ENCODE peak calls at places on chromosome 15, in eight cellular contexts. One of them, this sample, is unnamed.
A peak's percentile ranks its signal among the peaks of the same experiment; 100 is the strongest.

GRCh38 chr15:60370804-60371700 is 26.7 kb downstream of the ANXA2 start:
- DNase-seq in glutamatergic neuron: no peak
- DNase-seq in activated CD4-positive, alpha-beta T cell treated with anti-CD3 and anti-CD28 coated beads, Interleukin-2, amount 50 U/mL, for 4 hours: peak; percentile 28
- DNase-seq in activated CD8-positive, alpha-beta memory T cell treated with anti-CD3 and anti-CD28 coated beads, Interleukin-2, amount 50 U/mL, for 48 hours: no peak
- DNase-seq in activated gamma-delta T cell treated with Interleukin-2 at 50 U/mL for 16 hours: no peak
- DNase-seq in activated effector memory CD4-positive, alpha-beta T cell treated with Interleukin-2 at 50 U/mL for 16 hours: no peak
- DNase-seq in progenitor cell of endocrine pancreas: no peak
- DNase-seq in H9: no peak
- DNase-seq in this sample: no peak

GRCh38 chr15:89130194-89130593 is 41.9 kb downstream of the ABHD2 start:
- DNase-seq in glutamatergic neuron: no peak
- DNase-seq in activated CD4-positive, alpha-beta T cell treated with anti-CD3 and anti-CD28 coated beads, Interleukin-2, amount 50 U/mL, for 4 hours: no peak
- DNase-seq in activated CD8-positive, alpha-beta memory T cell treated with anti-CD3 and anti-CD28 coated beads, Interleukin-2, amount 50 U/mL, for 48 hours: no peak
- DNase-seq in activated gamma-delta T cell treated with Interleukin-2 at 50 U/mL for 16 hours: peak; percentile 14
- DNase-seq in activated effector memory CD4-positive, alpha-beta T cell treated with Interleukin-2 at 50 U/mL for 16 hours: no peak
- DNase-seq in progenitor cell of endocrine pancreas: no peak
- DNase-seq in H9: no peak
- DNase-seq in this sample: no peak

GRCh38 chr15:26087395-26087794 is 224.3 kb upstream of the ATP10A start:
- DNase-seq in glutamatergic neuron: no peak
- DNase-seq in activated CD4-positive, alpha-beta T cell treated with anti-CD3 and anti-CD28 coated beads, Interleukin-2, amount 50 U/mL, for 4 hours: no peak
- DNase-seq in activated CD8-positive, alpha-beta memory T cell treated with anti-CD3 and anti-CD28 coated beads, Interleukin-2, amount 50 U/mL, for 48 hours: no peak
- DNase-seq in activated gamma-delta T cell treated with Interleukin-2 at 50 U/mL for 16 hours: no peak
- DNase-seq in activated effector memory CD4-positive, alpha-beta T cell treated with Interleukin-2 at 50 U/mL for 16 hours: no peak
- DNase-seq in progenitor cell of endocrine pancreas: no peak
- DNase-seq in H9: no peak
- DNase-seq in this sample: no peak

GRCh38 chr15:57743424-57743823 is 36.9 kb downstream of the POLR2M start:
- DNase-seq in glutamatergic neuron: no peak
- DNase-seq in activated CD4-positive, alpha-beta T cell treated with anti-CD3 and anti-CD28 coated beads, Interleukin-2, amount 50 U/mL, for 4 hours: no peak
- DNase-seq in activated CD8-positive, alpha-beta memory T cell treated with anti-CD3 and anti-CD28 coated beads, Interleukin-2, amount 50 U/mL, for 48 hours: no peak
- DNase-seq in activated gamma-delta T cell treated with Interleukin-2 at 50 U/mL for 16 hours: no peak
- DNase-seq in activated effector memory CD4-positive, alpha-beta T cell treated with Interleukin-2 at 50 U/mL for 16 hours: no peak
- DNase-seq in progenitor cell of endocrine pancreas: no peak
- DNase-seq in H9: peak; percentile 47
- DNase-seq in this sample: no peak

GRCh38 chr15:60916032-60916673 is 312.9 kb downstream of the RORA start:
- DNase-seq in glutamatergic neuron: no peak
- DNase-seq in activated CD4-positive, alpha-beta T cell treated with anti-CD3 and anti-CD28 coated beads, Interleukin-2, amount 50 U/mL, for 4 hours: no peak
- DNase-seq in activated CD8-positive, alpha-beta memory T cell treated with anti-CD3 and anti-CD28 coated beads, Interleukin-2, amount 50 U/mL, for 48 hours: no peak
- DNase-seq in activated gamma-delta T cell treated with Interleukin-2 at 50 U/mL for 16 hours: no peak
- DNase-seq in activated effector memory CD4-positive, alpha-beta T cell treated with Interleukin-2 at 50 U/mL for 16 hours: no peak
- DNase-seq in progenitor cell of endocrine pancreas: no peak
- DNase-seq in H9: no peak
- DNase-seq in this sample: no peak

GRCh38 chr15:51908312-51908711 is 63.3 kb downstream of the LEO1 start:
- DNase-seq in glutamatergic neuron: no peak
- DNase-seq in activated CD4-positive, alpha-beta T cell treated with anti-CD3 and anti-CD28 coated beads, Interleukin-2, amount 50 U/mL, for 4 hours: no peak
- DNase-seq in activated CD8-positive, alpha-beta memory T cell treated with anti-CD3 and anti-CD28 coated beads, Interleukin-2, amount 50 U/mL, for 48 hours: no peak
- DNase-seq in activated gamma-delta T cell treated with Interleukin-2 at 50 U/mL for 16 hours: no peak
- DNase-seq in activated effector memory CD4-positive, alpha-beta T cell treated with Interleukin-2 at 50 U/mL for 16 hours: no peak
- DNase-seq in progenitor cell of endocrine pancreas: no peak
- DNase-seq in H9: no peak
- DNase-seq in this sample: no peak

GRCh38 chr15:87477759-87478687 is 778.5 kb downstream of the NTRK3 start:
- DNase-seq in glutamatergic neuron: no peak
- DNase-seq in activated CD4-positive, alpha-beta T cell treated with anti-CD3 and anti-CD28 coated beads, Interleukin-2, amount 50 U/mL, for 4 hours: no peak
- DNase-seq in activated CD8-positive, alpha-beta memory T cell treated with anti-CD3 and anti-CD28 coated beads, Interleukin-2, amount 50 U/mL, for 48 hours: no peak
- DNase-seq in activated gamma-delta T cell treated with Interleukin-2 at 50 U/mL for 16 hours: no peak
- DNase-seq in activated effector memory CD4-positive, alpha-beta T cell treated with Interleukin-2 at 50 U/mL for 16 hours: no peak
- DNase-seq in progenitor cell of endocrine pancreas: no peak
- DNase-seq in H9: peak; percentile 31
- DNase-seq in this sample: no peak

GRCh38 chr15:31444844-31445243 is 118.2 kb downstream of the KLF13 start:
- DNase-seq in glutamatergic neuron: no peak
- DNase-seq in activated CD4-positive, alpha-beta T cell treated with anti-CD3 and anti-CD28 coated beads, Interleukin-2, amount 50 U/mL, for 4 hours: no peak
- DNase-seq in activated CD8-positive, alpha-beta memory T cell treated with anti-CD3 and anti-CD28 coated beads, Interleukin-2, amount 50 U/mL, for 48 hours: no peak
- DNase-seq in activated gamma-delta T cell treated with Interleukin-2 at 50 U/mL for 16 hours: no peak
- DNase-seq in activated effector memory CD4-positive, alpha-beta T cell treated with Interleukin-2 at 50 U/mL for 16 hours: no peak
- DNase-seq in progenitor cell of endocrine pancreas: no peak
- DNase-seq in H9: no peak
- DNase-seq in this sample: no peak

GRCh38 chr15:63759752-63760151 is 74.0 kb downstream of the HERC1 start:
- DNase-seq in glutamatergic neuron: no peak
- DNase-seq in activated CD4-positive, alpha-beta T cell treated with anti-CD3 and anti-CD28 coated beads, Interleukin-2, amount 50 U/mL, for 4 hours: no peak
- DNase-seq in activated CD8-positive, alpha-beta memory T cell treated with anti-CD3 and anti-CD28 coated beads, Interleukin-2, amount 50 U/mL, for 48 hours: no peak
- DNase-seq in activated gamma-delta T cell treated with Interleukin-2 at 50 U/mL for 16 hours: no peak
- DNase-seq in activated effector memory CD4-positive, alpha-beta T cell treated with Interleukin-2 at 50 U/mL for 16 hours: no peak
- DNase-seq in progenitor cell of endocrine pancreas: no peak
- DNase-seq in H9: no peak
- DNase-seq in this sample: no peak

GRCh38 chr15:39279331-39279730 is 301.5 kb upstream of the THBS1 start:
- DNase-seq in glutamatergic neuron: no peak
- DNase-seq in activated CD4-positive, alpha-beta T cell treated with anti-CD3 and anti-CD28 coated beads, Interleukin-2, amount 50 U/mL, for 4 hours: no peak
- DNase-seq in activated CD8-positive, alpha-beta memory T cell treated with anti-CD3 and anti-CD28 coated beads, Interleukin-2, amount 50 U/mL, for 48 hours: no peak
- DNase-seq in activated gamma-delta T cell treated with Interleukin-2 at 50 U/mL for 16 hours: no peak
- DNase-seq in activated effector memory CD4-positive, alpha-beta T cell treated with Interleukin-2 at 50 U/mL for 16 hours: no peak
- DNase-seq in progenitor cell of endocrine pancreas: no peak
- DNase-seq in H9: no peak
- DNase-seq in this sample: no peak

This sample was measured in activated CD4-positive, CD25-positive, alpha-beta regulatory T cell treated with anti-CD3 and anti-CD28 coated beads, Interleukin-2, amount 50 U/mL, for 72 hours.